ENCODE peak calls at places on chromosome 14, in ten cellular contexts. Z is mesothelial cell of epicardium, C is Panc1, M is WTC11, H is GM20000, E is astrocyte of the spinal cord, B is fibroblast of lung, X is lower leg skin, Y is heart right ventricle, S is Calu3. I is an unnamed sample.

GRCh38 chr14:103402700-103403099 is 17.5 kb downstream of the MARK3 start:
- DNase-seq in Z (no peak), B (peak), M (no peak), E (peak), X (no peak), H (no peak), S (peak), Y (no peak), C (no peak), I (no peak)

GRCh38 chr14:47567273-47567672 is 108.1 kb downstream of the MDGA2 start:
- DNase-seq in H (no peak), S (no peak), Y (no peak), M (no peak), B (no peak), Z (no peak), X (no peak), E (no peak), C (no peak), I (no peak)

GRCh38 chr14:64717870-64718269 is 13.6 kb downstream of the PLEKHG3 start:
- DNase-seq in E (no peak), B (no peak), H (no peak), S (peak), Z (no peak), X (peak), C (no peak), Y (no peak), M (peak), I (no peak)

GRCh38 chr14:88535149-88535548 is 19.7 kb downstream of the PTPN21 start:
- DNase-seq in X (no peak), E (no peak), Y (no peak), C (no peak), Z (no peak), H (no peak), B (no peak), S (peak), M (no peak), I (no peak)

GRCh38 chr14:80587096-80587724 is 354.3 kb downstream of the CEP128 start:
- DNase-seq in S (no peak), H (peak), X (no peak), M (no peak), E (peak), Y (no peak), B (peak), C (peak), Z (no peak), I (peak)

GRCh38 chr14:51495319-51495718 is 156.4 kb upstream of the FRMD6 start:
- DNase-seq in X (no peak), Z (no peak), S (no peak), M (no peak), C (no peak), E (no peak), H (no peak), Y (no peak), B (no peak), I (no peak)

GRCh38 chr14:99752486-99753121 is 40.6 kb upstream of the EML1 start:
- DNase-seq in C (no peak), H (no peak), B (peak), Y (no peak), E (peak), X (no peak), M (no peak), Z (no peak), S (peak), I (no peak)

GRCh38 chr14:93114713-93115068 is 1.0 kb downstream of the ITPK1 start:
- DNase-seq in M (peak), X (no peak), S (no peak), Y (peak), B (no peak), E (no peak), H (no peak), Z (no peak), C (no peak), I (no peak)

GRCh38 chr14:61080591-61081010 is 99.6 kb downstream of the SLC38A6 start:
- DNase-seq in E (peak), M (no peak), H (peak), C (no peak), Y (no peak), Z (no peak), X (no peak), B (peak), S (no peak), I (peak)

GRCh38 chr14:79254069-79254775 is 957.1 kb downstream of the DIO2 start:
- DNase-seq in M (no peak), X (no peak), H (no peak), Z (no peak), S (no peak), Y (no peak), E (peak), C (no peak), B (peak), I (no peak)

GRCh38 chr14:100239200-100239839 is 376 bp downstream of the YY1 start:
- DNase-seq in H (no peak), B (no peak), Z (peak), X (peak), Y (peak), M (no peak), S (peak), E (no peak), C (no peak), I (no peak)

GRCh38 chr14:70624972-70625371 is 16.7 kb upstream of the TTC9 start:
- DNase-seq in C (no peak), S (no peak), E (no peak), Y (no peak), H (no peak), B (no peak), X (no peak), M (no peak), Z (no peak), I (no peak)

GRCh38 chr14:102848830-102849521 is 71.7 kb downstream of the TRAF3 start:
- DNase-seq in S (no peak), E (no peak), Z (no peak), C (no peak), M (no peak), Y (peak), H (no peak), X (no peak), B (peak), I (no peak)

GRCh38 chr14:101063121-101063520 is 159.6 kb upstream of the RTL1 start:
- DNase-seq in Z (no peak), S (no peak), M (no peak), H (no peak), Y (no peak), C (no peak), X (no peak), B (no peak), E (no peak), I (no peak)

GRCh38 chr14:104731249-104731924 is 7.4 kb downstream of the ADSS1 start:
- DNase-seq in X (no peak), Z (no peak), C (no peak), M (peak), Y (peak), S (peak), H (peak), E (no peak), B (no peak), I (no peak)
- TF ChIP-seq CTCF in X (no peak), Z (no peak), C (peak), M (peak), Y (peak), S (peak), H (no peak), E (peak), B (peak), I (no peak)

GRCh38 chr14:77098470-77099353 is 654 bp downstream of the CIPC start:
- DNase-seq in S (peak), B (no peak), Z (peak), X (peak), C (no peak), M (no peak), E (no peak), Y (peak), H (no peak), I (no peak)
- TF ChIP-seq CTCF in S (no peak), B (no peak), Z (no peak), X (peak), C (no peak), M (no peak), E (no peak), Y (no peak), H (no peak), I (no peak)

DNA sequence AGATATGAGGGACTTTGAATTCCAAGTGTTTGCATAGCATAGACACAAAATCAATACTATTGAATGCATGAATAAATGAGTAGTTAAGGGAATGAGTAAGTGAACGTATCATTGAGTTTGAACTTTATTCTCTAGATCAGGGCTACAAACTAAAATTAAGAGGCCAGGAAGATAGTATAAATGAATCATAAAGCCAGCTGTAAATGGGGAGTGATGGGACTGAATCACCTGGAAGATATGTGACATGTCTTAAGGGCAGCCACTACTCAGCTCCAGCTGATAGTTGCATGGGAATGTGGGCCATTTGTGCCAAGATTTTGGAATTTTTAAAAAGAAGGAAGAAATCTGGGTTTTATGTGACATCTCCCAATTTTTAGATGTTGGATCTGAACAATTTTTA is 229.9 kb downstream of the AKAP6 start:
- DNase-seq in H (no peak), Z (no peak), Y (no peak), S (no peak), M (no peak), B (no peak), E (peak), X (no peak), C (no peak), I (no peak)
- TF ChIP-seq CTCF in H (no peak), Z (no peak), Y (no peak), S (no peak), M (no peak), B (no peak), E (no peak), X (no peak), C (no peak), I (no peak)

GRCh38 chr14:94295360-94296180 is 2.5 kb upstream of the SERPINA10 start:
- DNase-seq in X (no peak), B (no peak), S (no peak), Y (no peak), Z (no peak), H (no peak), C (no peak), M (no peak), E (no peak), I (no peak)
- TF ChIP-seq CTCF in X (no peak), B (no peak), S (no peak), Y (no peak), Z (no peak), H (no peak), C (no peak), M (no peak), E (no peak), I (no peak)

GRCh38 chr14:62673014-62673727 is 372.1 kb downstream of the KCNH5 start:
- DNase-seq in Y (no peak), C (no peak), B (no peak), S (no peak), E (no peak), X (no peak), H (no peak), M (no peak), Z (no peak), I (no peak)

GRCh38 chr14:62661818-62662217 is 383.4 kb downstream of the KCNH5 start:
- DNase-seq in C (no peak), S (no peak), B (no peak), E (no peak), Y (no peak), X (no peak), H (no peak), Z (no peak), M (no peak), I (no peak)

GRCh38 chr14:62670526-62670925 is 374.7 kb downstream of the KCNH5 start:
- DNase-seq in S (no peak), Y (no peak), C (no peak), H (no peak), Z (no peak), B (no peak), E (peak), X (no peak), M (no peak), I (no peak)

GRCh38 chr14:62662811-62663477 is 382.3 kb downstream of the KCNH5 start:
- DNase-seq in C (no peak), H (no peak), M (peak), Z (no peak), S (no peak), Y (no peak), E (no peak), X (no peak), B (peak), I (no peak)

GRCh38 chr14:62667515-62667914 is 377.7 kb downstream of the KCNH5 start:
- DNase-seq in Z (no peak), B (no peak), X (no peak), S (no peak), M (no peak), C (no peak), E (no peak), Y (no peak), H (no peak), I (no peak)
- TF ChIP-seq CTCF in Z (no peak), B (no peak), X (no peak), S (no peak), M (no peak), C (no peak), E (no peak), Y (no peak), H (no peak), I (no peak)

I was measured in GM13976.